ENCODE peak calls at places on chromosomes 4 and X, in nine cellular contexts. One of them, this sample, is unnamed.
A peak's percentile ranks its signal among the peaks of the same experiment; 100 is the strongest.

GRCh38 chrX:48022740-48023139 is 16.0 kb downstream of the SPACA5 start:
- DNase-seq in naive thymus-derived CD4-positive, alpha-beta T cell: no peak
- DNase-seq in heart right ventricle: no peak
- DNase-seq in testis: no peak
- DNase-seq in fibroblast of lung: no peak
- DNase-seq in CD8-positive, alpha-beta memory T cell: no peak
- DNase-seq in trophoblast cell: no peak
- DNase-seq in pancreas: no peak
- DNase-seq in tibial artery: no peak
- DNase-seq in this sample: no peak

GRCh38 chr4:56146956-56147355 is 198.2 kb downstream of the CEP135 start:
- DNase-seq in naive thymus-derived CD4-positive, alpha-beta T cell: no peak
- DNase-seq in heart right ventricle: no peak
- DNase-seq in testis: peak; percentile 27
- DNase-seq in fibroblast of lung: no peak
- DNase-seq in CD8-positive, alpha-beta memory T cell: no peak
- DNase-seq in trophoblast cell: no peak
- DNase-seq in pancreas: no peak
- DNase-seq in tibial artery: no peak
- DNase-seq in this sample: no peak

GRCh38 chr4:108397850-108398249 is 222.5 kb upstream of the RPL34 start:
- DNase-seq in naive thymus-derived CD4-positive, alpha-beta T cell: no peak
- DNase-seq in heart right ventricle: no peak
- DNase-seq in testis: no peak
- DNase-seq in fibroblast of lung: peak; percentile 52
- DNase-seq in CD8-positive, alpha-beta memory T cell: no peak
- DNase-seq in trophoblast cell: no peak
- DNase-seq in pancreas: no peak
- DNase-seq in tibial artery: no peak
- DNase-seq in this sample: no peak

GRCh38 chr4:171676555-171677215 is 136.5 kb upstream of the GALNTL6 start:
- DNase-seq in naive thymus-derived CD4-positive, alpha-beta T cell: no peak
- DNase-seq in heart right ventricle: no peak
- DNase-seq in testis: no peak
- DNase-seq in fibroblast of lung: no peak
- DNase-seq in CD8-positive, alpha-beta memory T cell: no peak
- DNase-seq in trophoblast cell: no peak
- DNase-seq in pancreas: no peak
- DNase-seq in tibial artery: no peak
- DNase-seq in this sample: no peak

GRCh38 chr4:79334783-79335182 is 8.9 kb upstream of the NAA11 start:
- DNase-seq in naive thymus-derived CD4-positive, alpha-beta T cell: no peak
- DNase-seq in heart right ventricle: no peak
- DNase-seq in testis: no peak
- DNase-seq in fibroblast of lung: no peak
- DNase-seq in CD8-positive, alpha-beta memory T cell: no peak
- DNase-seq in trophoblast cell: no peak
- DNase-seq in pancreas: no peak
- DNase-seq in tibial artery: no peak
- DNase-seq in this sample: no peak

GRCh38 chr4:74402692-74403460 is 37.9 kb downstream of the EREG start:
- DNase-seq in naive thymus-derived CD4-positive, alpha-beta T cell: no peak
- DNase-seq in heart right ventricle: no peak
- DNase-seq in testis: no peak
- DNase-seq in fibroblast of lung: no peak
- DNase-seq in CD8-positive, alpha-beta memory T cell: no peak
- DNase-seq in trophoblast cell: no peak
- DNase-seq in pancreas: no peak
- DNase-seq in tibial artery: no peak
- DNase-seq in this sample: no peak

GRCh38 chrX:53048169-53049126 is at the start of gene GPR173:
- DNase-seq in naive thymus-derived CD4-positive, alpha-beta T cell: no peak
- DNase-seq in heart right ventricle: peak; percentile 41
- DNase-seq in testis: peak; percentile 26
- DNase-seq in fibroblast of lung: peak; percentile 81
- DNase-seq in CD8-positive, alpha-beta memory T cell: no peak
- DNase-seq in trophoblast cell: no peak
- DNase-seq in pancreas: peak; percentile 9
- DNase-seq in tibial artery: peak; percentile 78
- DNase-seq in this sample: no peak

GRCh38 chr4:142406051-142406549 is 440.0 kb downstream of the INPP4B start:
- DNase-seq in naive thymus-derived CD4-positive, alpha-beta T cell: no peak
- DNase-seq in heart right ventricle: no peak
- DNase-seq in testis: no peak
- DNase-seq in fibroblast of lung: peak; percentile 78
- DNase-seq in CD8-positive, alpha-beta memory T cell: no peak
- DNase-seq in trophoblast cell: peak; percentile 13
- DNase-seq in pancreas: no peak
- DNase-seq in tibial artery: no peak
- DNase-seq in this sample: no peak

GRCh38 chr4:79241846-79242245 is 84.0 kb downstream of the NAA11 start:
- DNase-seq in naive thymus-derived CD4-positive, alpha-beta T cell: no peak
- DNase-seq in heart right ventricle: no peak
- DNase-seq in testis: no peak
- DNase-seq in fibroblast of lung: peak; percentile 72
- DNase-seq in CD8-positive, alpha-beta memory T cell: no peak
- DNase-seq in trophoblast cell: peak; percentile 72
- DNase-seq in pancreas: no peak
- DNase-seq in tibial artery: no peak
- DNase-seq in this sample: no peak

GRCh38 chr4:113117346-113117677 is 67.9 kb downstream of the ANK2 start:
- DNase-seq in naive thymus-derived CD4-positive, alpha-beta T cell: no peak
- DNase-seq in heart right ventricle: no peak
- DNase-seq in testis: no peak
- DNase-seq in fibroblast of lung: no peak
- DNase-seq in CD8-positive, alpha-beta memory T cell: no peak
- DNase-seq in trophoblast cell: no peak
- DNase-seq in pancreas: no peak
- DNase-seq in tibial artery: no peak
- DNase-seq in this sample: no peak
- H3K4me3 ChIP-seq in naive thymus-derived CD4-positive, alpha-beta T cell: no peak overlapping the region
- H3K4me3 ChIP-seq in heart right ventricle: no peak overlapping the region
- H3K4me3 ChIP-seq in testis: no peak overlapping the region
- H3K4me3 ChIP-seq in fibroblast of lung: no peak overlapping the region
- H3K4me3 ChIP-seq in CD8-positive, alpha-beta memory T cell: no peak overlapping the region
- H3K4me3 ChIP-seq in trophoblast cell: no peak overlapping the region
- H3K4me3 ChIP-seq in pancreas: no peak overlapping the region
- H3K4me3 ChIP-seq in tibial artery: no peak overlapping the region
- H3K4me3 ChIP-seq in this sample: no peak overlapping the region

GRCh38 chrX:41449615-41450014 is 2.5 kb downstream of the NYX start:
- DNase-seq in naive thymus-derived CD4-positive, alpha-beta T cell: no peak
- DNase-seq in heart right ventricle: no peak
- DNase-seq in testis: no peak
- DNase-seq in fibroblast of lung: peak; percentile 46
- DNase-seq in CD8-positive, alpha-beta memory T cell: no peak
- DNase-seq in trophoblast cell: no peak
- DNase-seq in pancreas: no peak
- DNase-seq in tibial artery: no peak
- DNase-seq in this sample: no peak

GRCh38 chrX:41452565-41452964 is 5.4 kb downstream of the NYX start:
- DNase-seq in naive thymus-derived CD4-positive, alpha-beta T cell: no peak
- DNase-seq in heart right ventricle: no peak
- DNase-seq in testis: no peak
- DNase-seq in fibroblast of lung: peak; percentile 19
- DNase-seq in CD8-positive, alpha-beta memory T cell: no peak
- DNase-seq in trophoblast cell: peak; percentile 41
- DNase-seq in pancreas: no peak
- DNase-seq in tibial artery: no peak
- DNase-seq in this sample: no peak

GRCh38 chrX:41447897-41448296 is 754 bp downstream of the NYX start:
- DNase-seq in naive thymus-derived CD4-positive, alpha-beta T cell: no peak
- DNase-seq in heart right ventricle: no peak
- DNase-seq in testis: no peak
- DNase-seq in fibroblast of lung: no peak
- DNase-seq in CD8-positive, alpha-beta memory T cell: no peak
- DNase-seq in trophoblast cell: no peak
- DNase-seq in pancreas: no peak
- DNase-seq in tibial artery: no peak
- DNase-seq in this sample: no peak

GRCh38 chrX:41445781-41446358 is 1.3 kb upstream of the NYX start:
- DNase-seq in naive thymus-derived CD4-positive, alpha-beta T cell: no peak
- DNase-seq in heart right ventricle: no peak
- DNase-seq in testis: no peak
- DNase-seq in fibroblast of lung: no peak
- DNase-seq in CD8-positive, alpha-beta memory T cell: no peak
- DNase-seq in trophoblast cell: peak; percentile 59
- DNase-seq in pancreas: no peak
- DNase-seq in tibial artery: no peak
- DNase-seq in this sample: no peak

DNA sequence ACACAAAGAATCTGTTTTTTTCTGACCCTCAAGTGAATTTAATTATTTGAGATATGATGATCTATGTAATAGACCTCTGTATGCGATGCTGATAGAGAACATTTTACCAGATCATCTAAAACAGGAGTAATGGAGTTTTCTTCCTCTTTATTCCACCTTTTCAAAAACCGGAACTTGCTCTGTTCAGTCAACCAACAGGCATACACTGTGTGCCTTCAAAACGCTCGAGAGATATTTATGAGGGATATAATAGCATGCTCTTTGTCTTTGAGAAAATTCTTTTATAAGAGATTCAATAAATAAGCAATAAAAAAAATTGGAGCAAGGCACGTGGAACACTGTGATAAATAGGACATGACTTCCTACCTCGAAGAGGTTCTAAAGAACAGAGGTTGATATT is 2.0 kb downstream of the NYX start:
- DNase-seq in naive thymus-derived CD4-positive, alpha-beta T cell: no peak
- DNase-seq in heart right ventricle: no peak
- DNase-seq in testis: no peak
- DNase-seq in fibroblast of lung: no peak
- DNase-seq in CD8-positive, alpha-beta memory T cell: no peak
- DNase-seq in trophoblast cell: no peak
- DNase-seq in pancreas: no peak
- DNase-seq in tibial artery: no peak
- DNase-seq in this sample: no peak
- H3K27ac ChIP-seq in naive thymus-derived CD4-positive, alpha-beta T cell: no peak overlapping the region
- H3K27ac ChIP-seq in heart right ventricle: peak overlapping the region; percentile 60
- H3K27ac ChIP-seq in testis: no peak overlapping the region
- H3K27ac ChIP-seq in fibroblast of lung: no peak overlapping the region
- H3K27ac ChIP-seq in CD8-positive, alpha-beta memory T cell: no peak overlapping the region
- H3K27ac ChIP-seq in trophoblast cell: no peak overlapping the region
- H3K27ac ChIP-seq in pancreas: no peak overlapping the region
- H3K27ac ChIP-seq in tibial artery: peak overlapping the region; percentile 53
- H3K27ac ChIP-seq in this sample: no peak overlapping the region

GRCh38 chr4:169207436-169208089 is 63.2 kb downstream of the SH3RF1 start:
- DNase-seq in naive thymus-derived CD4-positive, alpha-beta T cell: no peak
- DNase-seq in heart right ventricle: no peak
- DNase-seq in testis: no peak
- DNase-seq in fibroblast of lung: peak; percentile 50
- DNase-seq in CD8-positive, alpha-beta memory T cell: no peak
- DNase-seq in trophoblast cell: no peak
- DNase-seq in pancreas: no peak
- DNase-seq in tibial artery: no peak
- DNase-seq in this sample: no peak
- H3K4me1 ChIP-seq in naive thymus-derived CD4-positive, alpha-beta T cell: no peaks in the 10 kb centered on the region
- H3K4me1 ChIP-seq in heart right ventricle: peaks cover 32% of the 10 kb centered on the region
- H3K4me1 ChIP-seq in testis: peaks cover 11% of the 10 kb centered on the region
- H3K4me1 ChIP-seq in fibroblast of lung: peaks cover 4% of the 10 kb centered on the region
- H3K4me1 ChIP-seq in CD8-positive, alpha-beta memory T cell: no peaks in the 10 kb centered on the region
- H3K4me1 ChIP-seq in trophoblast cell: peaks cover 5% of the 10 kb centered on the region
- H3K4me1 ChIP-seq in pancreas: peaks cover 6% of the 10 kb centered on the region
- H3K4me1 ChIP-seq in tibial artery: peaks cover 32% of the 10 kb centered on the region
- H3K4me1 ChIP-seq in this sample: no peaks in the 10 kb centered on the region

DNA sequence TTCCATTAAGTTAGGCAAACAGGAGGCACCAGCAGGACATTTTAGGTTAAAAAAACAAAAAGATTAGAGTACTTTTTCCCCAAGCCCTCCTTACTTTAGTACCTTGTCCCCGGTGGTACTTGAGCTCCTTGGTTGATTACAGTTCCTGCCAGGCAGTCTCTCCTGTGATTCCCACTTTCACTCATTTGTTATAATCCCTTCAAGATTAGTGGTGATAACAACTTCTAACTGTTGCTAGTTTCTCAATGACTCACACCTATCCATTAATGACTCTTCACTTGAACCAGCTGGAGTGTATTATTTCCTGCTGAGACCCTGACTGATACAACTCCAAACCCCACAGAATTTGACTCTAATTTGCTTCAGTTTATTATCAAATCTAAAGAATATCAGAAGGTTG is 765.0 kb upstream of the DIAPH2 start:
- DNase-seq in naive thymus-derived CD4-positive, alpha-beta T cell: no peak
- DNase-seq in heart right ventricle: no peak
- DNase-seq in testis: no peak
- DNase-seq in fibroblast of lung: no peak
- DNase-seq in CD8-positive, alpha-beta memory T cell: no peak
- DNase-seq in trophoblast cell: no peak
- DNase-seq in pancreas: no peak
- DNase-seq in tibial artery: no peak
- DNase-seq in this sample: no peak
- H3K4me3 ChIP-seq in naive thymus-derived CD4-positive, alpha-beta T cell: no peak overlapping the region
- H3K4me3 ChIP-seq in heart right ventricle: no peak overlapping the region
- H3K4me3 ChIP-seq in testis: no peak overlapping the region
- H3K4me3 ChIP-seq in fibroblast of lung: no peak overlapping the region
- H3K4me3 ChIP-seq in CD8-positive, alpha-beta memory T cell: no peak overlapping the region
- H3K4me3 ChIP-seq in trophoblast cell: no peak overlapping the region
- H3K4me3 ChIP-seq in pancreas: no peak overlapping the region
- H3K4me3 ChIP-seq in tibial artery: no peak overlapping the region
- H3K4me3 ChIP-seq in this sample: no peak overlapping the region

DNA sequence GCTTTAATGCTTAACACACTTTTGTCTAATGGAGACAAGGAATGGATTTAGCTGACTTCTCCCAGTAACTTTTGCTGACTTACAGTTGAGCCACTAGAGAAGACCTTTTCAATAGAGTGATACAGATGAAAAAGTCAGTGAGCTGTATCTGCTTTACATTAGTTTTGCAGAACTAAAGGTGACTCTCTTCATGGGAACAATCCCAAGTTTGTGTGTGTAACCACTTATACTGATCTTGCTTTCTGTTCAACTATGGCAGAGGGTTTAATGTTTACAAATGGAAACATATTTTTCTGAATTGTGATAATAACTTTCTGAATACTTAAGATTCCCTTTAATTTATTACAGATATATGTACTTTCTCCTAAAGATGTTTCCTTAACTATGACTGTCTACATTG is 182.6 kb upstream of the PUDP start:
- DNase-seq in naive thymus-derived CD4-positive, alpha-beta T cell: no peak
- DNase-seq in heart right ventricle: no peak
- DNase-seq in testis: no peak
- DNase-seq in fibroblast of lung: peak; percentile 15
- DNase-seq in CD8-positive, alpha-beta memory T cell: no peak
- DNase-seq in trophoblast cell: no peak
- DNase-seq in pancreas: no peak
- DNase-seq in tibial artery: no peak
- DNase-seq in this sample: no peak
- H3K27ac ChIP-seq in naive thymus-derived CD4-positive, alpha-beta T cell: no peak overlapping the region
- H3K27ac ChIP-seq in heart right ventricle: no peak overlapping the region
- H3K27ac ChIP-seq in testis: no peak overlapping the region
- H3K27ac ChIP-seq in fibroblast of lung: peak overlapping the region; percentile 80
- H3K27ac ChIP-seq in CD8-positive, alpha-beta memory T cell: no peak overlapping the region
- H3K27ac ChIP-seq in trophoblast cell: no peak overlapping the region
- H3K27ac ChIP-seq in pancreas: no peak overlapping the region
- H3K27ac ChIP-seq in tibial artery: peak overlapping the region; percentile 75
- H3K27ac ChIP-seq in this sample: no peak overlapping the region

GRCh38 chr4:152463562-152463961 is 72.3 kb downstream of the FBXW7 start:
- DNase-seq in naive thymus-derived CD4-positive, alpha-beta T cell: no peak
- DNase-seq in heart right ventricle: no peak
- DNase-seq in testis: no peak
- DNase-seq in fibroblast of lung: peak; percentile 7
- DNase-seq in CD8-positive, alpha-beta memory T cell: no peak
- DNase-seq in trophoblast cell: no peak
- DNase-seq in pancreas: no peak
- DNase-seq in tibial artery: no peak
- DNase-seq in this sample: no peak
- H3K4me1 ChIP-seq in naive thymus-derived CD4-positive, alpha-beta T cell: peaks cover 6% of the 10 kb centered on the region
- H3K4me1 ChIP-seq in heart right ventricle: peaks cover 29% of the 10 kb centered on the region
- H3K4me1 ChIP-seq in testis: no peaks in the 10 kb centered on the region
- H3K4me1 ChIP-seq in fibroblast of lung: no peaks in the 10 kb centered on the region
- H3K4me1 ChIP-seq in CD8-positive, alpha-beta memory T cell: peaks cover 28% of the 10 kb centered on the region
- H3K4me1 ChIP-seq in trophoblast cell: no peaks in the 10 kb centered on the region
- H3K4me1 ChIP-seq in pancreas: peaks cover 11% of the 10 kb centered on the region
- H3K4me1 ChIP-seq in tibial artery: no peaks in the 10 kb centered on the region
- H3K4me1 ChIP-seq in this sample: peaks cover 56% of the 10 kb centered on the region